ENCODE peak calls at places on chromosomes 12 and 14, in seven cellular contexts. N is lower leg skin, Y is tibial nerve, R is psoas muscle, E is thoracic aorta, M is osteoblast, W is fibroblast of the aortic adventitia. L is an unnamed sample.

GRCh38 chr14:59727073-59727661 is 143.4 kb downstream of the RTN1 start:
- DNase-seq in Y (no peak), E (no peak), W (no peak), M (no peak), N (no peak), R (peak), L (no peak)

GRCh38 chr14:39563361-39563760 is 131.1 kb upstream of the FBXO33 start:
- DNase-seq in M (no peak), E (no peak), N (no peak), W (no peak), Y (no peak), R (no peak), L (no peak)

GRCh38 chr12:99983721-99984258 is 946 bp downstream of the ANKS1B start:
- DNase-seq in N (no peak), R (no peak), E (no peak), Y (peak), M (peak), W (peak), L (peak)

GRCh38 chr14:51209457-51209856 is 30.6 kb upstream of the TMX1 start:
- DNase-seq in Y (no peak), N (no peak), M (no peak), E (no peak), R (no peak), W (no peak), L (no peak)

GRCh38 chr12:90808568-90808967 is 146.4 kb downstream of the CCER1 start:
- DNase-seq in W (no peak), E (no peak), M (no peak), N (no peak), Y (no peak), R (no peak), L (no peak)

GRCh38 chr14:65069874-65070709 is 32.2 kb downstream of the MAX start:
- DNase-seq in Y (no peak), N (no peak), W (no peak), R (no peak), M (no peak), E (no peak), L (no peak)

GRCh38 chr12:102879144-102879763 is 37.8 kb downstream of the PAH start:
- DNase-seq in M (no peak), Y (peak), E (no peak), R (peak), W (peak), N (no peak), L (peak)

GRCh38 chr14:20415723-20416622 is 2.7 kb upstream of the TEP1 start:
- DNase-seq in E (no peak), R (no peak), Y (peak), M (peak), W (peak), N (peak), L (peak)

GRCh38 chr12:52690351-52691075 is 10.3 kb upstream of the KRT1 start:
- DNase-seq in M (no peak), Y (no peak), N (no peak), W (no peak), R (no peak), E (no peak), L (no peak)

GRCh38 chr12:51405801-51406207 is 14.6 kb upstream of the GALNT6 start:
- DNase-seq in W (no peak), M (no peak), Y (no peak), R (no peak), N (no peak), E (no peak), L (no peak)

GRCh38 chr12:31773867-31774266 is 45.0 kb upstream of the AMN1 start:
- DNase-seq in M (no peak), W (no peak), Y (no peak), E (no peak), R (no peak), N (no peak), L (peak)

GRCh38 chr12:89556976-89557375 is 31.1 kb upstream of the POC1B start:
- DNase-seq in M (no peak), W (peak), R (no peak), Y (no peak), E (no peak), N (no peak), L (no peak)

GRCh38 chr12:85279449-85280137 is 427 bp upstream of the ALX1 start:
- DNase-seq in E (no peak), M (no peak), Y (no peak), R (peak), W (peak), N (no peak), L (peak)

GRCh38 chr12:13788626-13789025 is 192.8 kb downstream of the GRIN2B start:
- DNase-seq in R (no peak), E (no peak), M (no peak), W (no peak), N (no peak), Y (no peak), L (no peak)

GRCh38 chr12:94584370-94584769 is 66.0 kb downstream of the TMCC3 start:
- DNase-seq in R (no peak), N (no peak), M (no peak), E (no peak), Y (no peak), W (no peak), L (no peak)

GRCh38 chr14:65026526-65026925 is 39.8 kb downstream of the FNTB start:
- DNase-seq in Y (no peak), M (no peak), E (no peak), R (no peak), N (peak), W (no peak), L (no peak)

GRCh38 chr12:93819048-93819491 is 141.9 kb downstream of the CRADD start:
- DNase-seq in N (peak), R (peak), M (peak), Y (peak), W (peak), E (no peak), L (peak)

GRCh38 chr12:69332815-69333358 is 15.3 kb upstream of the LYZ start:
- DNase-seq in Y (no peak), R (no peak), W (no peak), N (no peak), M (no peak), E (no peak), L (no peak)

GRCh38 chr12:124888203-124888602 is 24.5 kb upstream of the SCARB1 start:
- DNase-seq in E (no peak), W (peak), R (no peak), M (no peak), Y (no peak), N (no peak), L (no peak)

GRCh38 chr12:120538281-120539156 is 4.4 kb downstream of the RNF10 start:
- DNase-seq in M (peak), Y (no peak), E (peak), N (no peak), R (peak), W (peak), L (peak)

GRCh38 chr12:129212221-129212630 is 358.9 kb downstream of the GLT1D1 start:
- DNase-seq in M (no peak), Y (no peak), W (no peak), E (no peak), R (no peak), N (no peak), L (peak)

GRCh38 chr12:32418221-32418620 is 18.9 kb downstream of the FGD4 start:
- DNase-seq in Y (no peak), M (no peak), N (no peak), W (no peak), E (no peak), R (no peak), L (no peak)

GRCh38 chr14:63204407-63205280 is at the start of gene RHOJ:
- DNase-seq in E (no peak), R (peak), W (peak), N (no peak), M (peak), Y (peak), L (peak)
- H3K4me3 ChIP-seq in E (peak), R (peak), W (peak), N (no peak), M (peak), Y (peak), L (peak)

GRCh38 chr12:19848426-19848825 is 409.1 kb downstream of the AEBP2 start:
- DNase-seq in E (no peak), R (no peak), W (peak), Y (no peak), N (no peak), M (no peak), L (no peak)
- H3K4me3 ChIP-seq in E (no peak), R (no peak), W (no peak), Y (no peak), N (no peak), M (no peak), L (no peak)

GRCh38 chr14:55025948-55026347 is 951 bp downstream of the WDHD1 start:
- DNase-seq in W (no peak), E (no peak), Y (no peak), R (no peak), M (peak), N (no peak), L (no peak)
- H3K4me3 ChIP-seq in W (peak), E (peak), Y (no peak), R (peak), M (peak), N (no peak), L (peak)

GRCh38 chr12:8696402-8697100 is 1.2 kb upstream of the RIMKLB start:
- DNase-seq in W (no peak), E (no peak), N (no peak), R (no peak), M (peak), Y (no peak), L (no peak)
- H3K4me3 ChIP-seq in W (peak), E (peak), N (peak), R (peak), M (peak), Y (peak), L (peak)

DNA sequence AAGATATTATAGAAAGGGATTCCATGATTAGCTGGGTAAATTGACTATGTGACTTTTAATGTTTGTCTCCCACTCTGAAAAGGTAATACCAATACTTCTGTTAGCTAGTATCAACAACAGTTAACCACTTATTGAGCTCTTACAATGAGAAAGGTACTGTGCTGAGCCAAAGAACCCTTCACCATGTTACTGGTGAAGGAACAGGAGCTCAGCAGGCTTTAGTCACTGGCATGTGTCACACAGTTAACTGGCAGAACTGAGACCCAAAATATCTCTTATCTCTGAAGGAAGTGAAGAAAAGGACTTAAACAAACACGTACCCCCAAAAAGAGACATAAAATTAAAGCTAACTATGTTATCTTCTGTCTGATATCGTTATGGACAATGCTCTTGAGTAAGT is 170.6 kb downstream of the MED13L start:
- DNase-seq in M (no peak), N (no peak), Y (no peak), W (no peak), E (no peak), R (no peak), L (no peak)
- H3K4me3 ChIP-seq in M (no peak), N (no peak), Y (no peak), W (no peak), E (no peak), R (no peak), L (no peak)

GRCh38 chr12:127035011-127035879 is 1231.7 kb upstream of the TMEM132C start:
- DNase-seq in Y (no peak), N (no peak), R (no peak), E (no peak), W (no peak), M (no peak), L (no peak)

GRCh38 chr12:127041985-127042625 is 1224.9 kb upstream of the TMEM132C start:
- DNase-seq in M (no peak), E (no peak), N (no peak), Y (no peak), W (no peak), R (no peak), L (no peak)

GRCh38 chr12:127038152-127038551 is 1228.8 kb upstream of the TMEM132C start:
- DNase-seq in W (no peak), N (no peak), E (no peak), R (no peak), M (no peak), Y (no peak), L (no peak)
- H3K4me3 ChIP-seq in W (no peak), N (no peak), E (no peak), R (no peak), M (no peak), Y (no peak), L (no peak)

GRCh38 chr14:49984419-49984818 is 91.5 kb downstream of the ARF6 start:
- DNase-seq in Y (no peak), E (no peak), R (no peak), M (no peak), W (no peak), N (no peak), L (peak)

GRCh38 chr14:49986344-49987014 is 93.6 kb downstream of the ARF6 start:
- DNase-seq in E (no peak), R (no peak), W (peak), N (peak), M (no peak), Y (no peak), L (peak)

GRCh38 chr14:49980027-49980426 is 87.1 kb downstream of the ARF6 start:
- DNase-seq in W (peak), N (no peak), R (no peak), E (no peak), M (no peak), Y (no peak), L (no peak)

GRCh38 chr14:49982082-49982481 is 89.2 kb downstream of the ARF6 start:
- DNase-seq in Y (no peak), W (no peak), M (no peak), N (no peak), E (no peak), R (no peak), L (peak)

GRCh38 chr14:49982522-49982951 is 89.7 kb downstream of the ARF6 start:
- DNase-seq in N (peak), M (peak), W (peak), E (no peak), Y (no peak), R (peak), L (peak)
- H3K4me3 ChIP-seq in N (no peak), M (peak), W (peak), E (peak), Y (no peak), R (no peak), L (peak)

GRCh38 chr12:62676521-62677307 is 210.1 kb downstream of the MON2 start:
- DNase-seq in R (no peak), M (no peak), N (peak), W (no peak), E (no peak), Y (no peak), L (no peak)

GRCh38 chr12:62677355-62677754 is 210.7 kb downstream of the MON2 start:
- DNase-seq in E (no peak), W (no peak), M (no peak), R (no peak), Y (no peak), N (peak), L (no peak)

GRCh38 chr12:62681306-62681705 is 214.7 kb downstream of the MON2 start:
- DNase-seq in M (no peak), N (peak), Y (no peak), R (no peak), E (no peak), W (no peak), L (no peak)

GRCh38 chr12:62683724-62684501 is 217.3 kb downstream of the MON2 start:
- DNase-seq in W (peak), Y (peak), R (peak), M (peak), N (peak), E (no peak), L (peak)

GRCh38 chr12:62679569-62679968 is 212.9 kb downstream of the MON2 start:
- DNase-seq in M (no peak), E (no peak), Y (no peak), R (no peak), W (no peak), N (peak), L (peak)
- H3K4me3 ChIP-seq in M (no peak), E (no peak), Y (no peak), R (no peak), W (no peak), N (no peak), L (no peak)

GRCh38 chr12:110826592-110827200 is 20.1 kb upstream of the CCDC63 start:
- DNase-seq in M (peak), E (peak), Y (peak), W (peak), N (peak), R (peak), L (peak)
- H3K4me3 ChIP-seq in M (peak), E (peak), Y (no peak), W (peak), N (no peak), R (peak), L (peak)